ENCODE peak calls at places on chromosomes 1 and 21, in five cellular contexts. One of them, this sample, is unnamed.
A peak's percentile ranks its signal among the peaks of the same experiment; 100 is the strongest.

GRCh38 chr1:231187556-231187955 is 25.7 kb downstream of the TRIM67 start:
- DNase-seq in osteoblast: no peak
- DNase-seq in fibroblast of villous mesenchyme: no peak
- DNase-seq in astrocyte of the spinal cord: no peak
- DNase-seq in lower lobe of right lung: no peak
- DNase-seq in this sample: no peak

GRCh38 chr1:8873506-8874229 is 4.8 kb downstream of the ENO1 start:
- DNase-seq in osteoblast: peak; percentile 96
- DNase-seq in astrocyte of the spinal cord: peak; percentile 99
- DNase-seq in fibroblast of villous mesenchyme: peak; percentile 97
- DNase-seq in lower lobe of right lung: peak; percentile 86
- DNase-seq in this sample: peak; percentile 97

GRCh38 chr21:35818597-35818996 is 241.7 kb downstream of the SETD4 start:
- DNase-seq in fibroblast of villous mesenchyme: no peak
- DNase-seq in lower lobe of right lung: no peak
- DNase-seq in osteoblast: no peak
- DNase-seq in astrocyte of the spinal cord: no peak
- DNase-seq in this sample: no peak

GRCh38 chr1:153773004-153773921 is 1.9 kb upstream of the SLC27A3 start:
- DNase-seq in fibroblast of villous mesenchyme: no peak
- DNase-seq in lower lobe of right lung: no peak
- DNase-seq in osteoblast: peak; percentile 68
- DNase-seq in astrocyte of the spinal cord: no peak
- DNase-seq in this sample: no peak

GRCh38 chr1:192524223-192524622 is 51.4 kb upstream of the RGS1 start:
- DNase-seq in astrocyte of the spinal cord: peak; percentile 59
- DNase-seq in osteoblast: no peak
- DNase-seq in lower lobe of right lung: no peak
- DNase-seq in fibroblast of villous mesenchyme: no peak
- DNase-seq in this sample: peak; percentile 39

GRCh38 chr1:1292851-1293250 is 12.6 kb downstream of the SCNN1D start:
- DNase-seq in osteoblast: no peak
- DNase-seq in astrocyte of the spinal cord: no peak
- DNase-seq in fibroblast of villous mesenchyme: no peak
- DNase-seq in lower lobe of right lung: no peak
- DNase-seq in this sample: no peak

GRCh38 chr21:41254090-41254700 is 62.4 kb upstream of the FAM3B start:
- DNase-seq in astrocyte of the spinal cord: no peak
- DNase-seq in osteoblast: no peak
- DNase-seq in lower lobe of right lung: no peak
- DNase-seq in fibroblast of villous mesenchyme: no peak
- DNase-seq in this sample: no peak

GRCh38 chr1:44049839-44050238 is 18.6 kb upstream of the SLC6A9 start:
- DNase-seq in fibroblast of villous mesenchyme: peak; percentile 90
- DNase-seq in osteoblast: peak; percentile 86
- DNase-seq in astrocyte of the spinal cord: peak; percentile 95
- DNase-seq in lower lobe of right lung: no peak
- DNase-seq in this sample: peak; percentile 93

GRCh38 chr1:117181630-117182041 is 29.1 kb downstream of the VTCN1 start:
- DNase-seq in fibroblast of villous mesenchyme: no peak
- DNase-seq in osteoblast: no peak
- DNase-seq in lower lobe of right lung: no peak
- DNase-seq in astrocyte of the spinal cord: no peak
- DNase-seq in this sample: no peak

DNA sequence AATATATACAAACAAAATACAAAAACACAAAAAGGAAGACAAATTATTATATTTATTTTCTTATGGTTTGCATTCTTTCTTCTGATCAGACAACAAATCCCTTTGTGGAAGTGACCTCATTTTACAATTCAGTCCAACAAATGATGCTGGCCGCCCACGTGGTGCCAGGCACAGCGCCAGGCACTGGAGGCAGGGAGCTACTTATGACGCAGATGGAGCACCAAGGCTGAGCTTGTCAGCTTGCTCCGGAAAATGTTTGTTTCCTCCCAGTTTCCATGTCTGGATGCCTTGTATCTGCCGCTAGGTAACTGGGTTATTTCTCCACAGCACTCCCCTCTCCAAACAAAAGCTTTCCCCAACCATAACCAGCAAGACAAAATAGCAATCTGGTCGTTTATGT is 30.7 kb upstream of the CD34 start:
- DNase-seq in osteoblast: no peak
- DNase-seq in fibroblast of villous mesenchyme: peak; percentile 66
- DNase-seq in lower lobe of right lung: peak; percentile 60
- DNase-seq in astrocyte of the spinal cord: peak; percentile 67
- DNase-seq in this sample: peak; percentile 65
- H3K4me3 ChIP-seq in osteoblast: no peak overlapping the region
- H3K4me3 ChIP-seq in fibroblast of villous mesenchyme: no peak overlapping the region
- H3K4me3 ChIP-seq in lower lobe of right lung: no peak overlapping the region
- H3K4me3 ChIP-seq in astrocyte of the spinal cord: no peak overlapping the region
- H3K4me3 ChIP-seq in this sample: no peak overlapping the region

GRCh38 chr1:219345953-219346352 is 172.3 kb downstream of the LYPLAL1 start:
- DNase-seq in astrocyte of the spinal cord: no peak
- DNase-seq in osteoblast: no peak
- DNase-seq in lower lobe of right lung: no peak
- DNase-seq in fibroblast of villous mesenchyme: no peak
- DNase-seq in this sample: no peak
- H3K4me3 ChIP-seq in astrocyte of the spinal cord: no peak overlapping the region
- H3K4me3 ChIP-seq in osteoblast: no peak overlapping the region
- H3K4me3 ChIP-seq in lower lobe of right lung: no peak overlapping the region
- H3K4me3 ChIP-seq in fibroblast of villous mesenchyme: no peak overlapping the region
- H3K4me3 ChIP-seq in this sample: no peak overlapping the region

GRCh38 chr1:85559890-85560289 is 20.7 kb upstream of the CCN1 start:
- DNase-seq in osteoblast: no peak
- DNase-seq in fibroblast of villous mesenchyme: no peak
- DNase-seq in lower lobe of right lung: no peak
- DNase-seq in astrocyte of the spinal cord: no peak
- DNase-seq in this sample: no peak

GRCh38 chr1:85560305-85560704 is 20.3 kb upstream of the CCN1 start:
- DNase-seq in fibroblast of villous mesenchyme: no peak
- DNase-seq in osteoblast: no peak
- DNase-seq in lower lobe of right lung: no peak
- DNase-seq in astrocyte of the spinal cord: no peak
- DNase-seq in this sample: no peak

GRCh38 chr1:85566890-85567289 is 13.7 kb upstream of the CCN1 start:
- DNase-seq in lower lobe of right lung: no peak
- DNase-seq in fibroblast of villous mesenchyme: no peak
- DNase-seq in osteoblast: no peak
- DNase-seq in astrocyte of the spinal cord: no peak
- DNase-seq in this sample: no peak

GRCh38 chr1:85568660-85569059 is 11.9 kb upstream of the CCN1 start:
- DNase-seq in fibroblast of villous mesenchyme: no peak
- DNase-seq in astrocyte of the spinal cord: no peak
- DNase-seq in osteoblast: no peak
- DNase-seq in lower lobe of right lung: no peak
- DNase-seq in this sample: no peak

GRCh38 chr1:85563139-85563538 is 17.4 kb upstream of the CCN1 start:
- DNase-seq in osteoblast: no peak
- DNase-seq in astrocyte of the spinal cord: no peak
- DNase-seq in lower lobe of right lung: no peak
- DNase-seq in fibroblast of villous mesenchyme: peak; percentile 73
- DNase-seq in this sample: no peak
- H3K4me3 ChIP-seq in osteoblast: no peak overlapping the region
- H3K4me3 ChIP-seq in astrocyte of the spinal cord: no peak overlapping the region
- H3K4me3 ChIP-seq in lower lobe of right lung: no peak overlapping the region
- H3K4me3 ChIP-seq in fibroblast of villous mesenchyme: no peak overlapping the region
- H3K4me3 ChIP-seq in this sample: no peak overlapping the region

DNA sequence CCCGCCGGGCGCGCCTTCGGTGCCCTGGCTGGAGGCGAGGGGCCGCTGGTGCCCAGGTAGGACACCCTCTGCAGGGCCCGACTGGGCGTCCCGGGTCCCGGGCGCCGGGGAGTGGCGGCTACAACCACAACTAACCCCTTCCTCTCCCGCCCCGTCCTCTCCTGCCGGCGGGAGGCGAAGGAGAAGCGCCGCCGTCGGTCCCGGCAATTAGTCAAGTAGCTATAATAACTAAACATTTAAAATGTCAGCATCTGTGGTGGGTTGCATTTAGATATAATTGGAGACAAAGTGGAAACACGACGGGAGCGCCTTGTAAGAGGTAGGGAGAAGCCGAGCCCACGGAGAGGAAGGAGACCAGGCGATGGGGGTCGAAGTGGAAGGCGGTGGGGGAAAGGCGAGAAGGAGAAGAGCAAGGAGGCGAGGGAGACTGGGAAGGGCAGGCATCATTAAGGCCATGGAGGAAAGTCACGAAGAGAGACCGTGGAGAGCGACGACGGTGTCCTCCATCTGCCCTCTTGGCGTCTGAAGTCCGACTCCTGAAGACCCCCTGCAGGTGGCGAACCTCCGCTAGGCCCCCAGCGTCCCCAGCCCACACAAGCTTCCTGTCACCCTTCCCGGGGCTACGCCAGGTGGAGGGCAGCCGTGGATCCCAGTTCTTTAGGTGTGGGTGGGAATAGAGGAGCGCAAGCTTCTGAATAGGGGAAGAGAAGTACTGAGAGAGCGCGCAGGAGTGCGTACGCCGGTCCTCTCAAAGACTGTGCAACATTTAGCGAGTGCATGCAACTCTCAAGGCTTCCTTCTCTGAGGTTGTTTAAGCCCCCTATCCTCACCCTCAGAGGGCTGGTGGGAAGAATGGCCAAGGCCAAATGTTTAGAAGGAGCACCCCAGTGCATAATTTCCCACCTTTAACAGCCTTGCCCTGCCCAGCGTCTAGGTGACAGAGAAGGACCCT is 1.6 kb downstream of the CNIH3 start:
- DNase-seq in lower lobe of right lung: no peak
- DNase-seq in fibroblast of villous mesenchyme: no peak
- DNase-seq in astrocyte of the spinal cord: no peak
- DNase-seq in osteoblast: no peak
- DNase-seq in this sample: no peak
- H3K4me3 ChIP-seq in lower lobe of right lung: peak overlapping the region; percentile 54
- H3K4me3 ChIP-seq in fibroblast of villous mesenchyme: peak overlapping the region; percentile 72
- H3K4me3 ChIP-seq in astrocyte of the spinal cord: peak overlapping the region; percentile 78
- H3K4me3 ChIP-seq in osteoblast: peak overlapping the region; percentile 71
- H3K4me3 ChIP-seq in this sample: peak overlapping the region; percentile 74

GRCh38 chr1:217088521-217089221 is 365.4 kb upstream of the ESRRG start:
- DNase-seq in fibroblast of villous mesenchyme: peak; percentile 2
- DNase-seq in osteoblast: no peak
- DNase-seq in lower lobe of right lung: no peak
- DNase-seq in astrocyte of the spinal cord: peak; percentile 2
- DNase-seq in this sample: peak; percentile 2
- H3K4me3 ChIP-seq in fibroblast of villous mesenchyme: no peak overlapping the region
- H3K4me3 ChIP-seq in osteoblast: no peak overlapping the region
- H3K4me3 ChIP-seq in lower lobe of right lung: peak overlapping the region; percentile 50
- H3K4me3 ChIP-seq in astrocyte of the spinal cord: peak overlapping the region; percentile 52
- H3K4me3 ChIP-seq in this sample: no peak overlapping the region

DNA sequence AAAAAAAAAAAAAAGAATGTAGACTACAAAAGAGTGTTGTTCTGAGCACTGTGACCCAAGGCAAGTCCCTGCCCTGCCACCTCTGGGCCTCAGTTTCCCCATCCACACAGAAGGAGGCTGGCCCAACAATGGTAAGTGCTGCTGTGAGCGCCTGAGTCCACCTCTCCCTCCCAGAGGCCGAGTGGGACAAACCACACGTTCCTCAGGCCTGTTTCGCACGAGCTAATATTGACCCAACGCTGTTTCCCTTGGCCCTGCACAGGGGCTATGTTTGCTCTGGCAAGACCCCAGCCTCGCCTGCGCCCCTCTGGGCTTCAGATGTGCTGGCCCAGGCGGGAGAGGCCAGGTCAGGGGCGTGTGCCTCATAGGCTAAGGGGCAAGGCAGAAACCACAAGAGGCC is 12.6 kb upstream of the LAPTM5 start:
- DNase-seq in lower lobe of right lung: no peak
- DNase-seq in fibroblast of villous mesenchyme: no peak
- DNase-seq in astrocyte of the spinal cord: no peak
- DNase-seq in osteoblast: peak; percentile 49
- DNase-seq in this sample: no peak
- H3K4me3 ChIP-seq in lower lobe of right lung: no peak overlapping the region
- H3K4me3 ChIP-seq in fibroblast of villous mesenchyme: no peak overlapping the region
- H3K4me3 ChIP-seq in astrocyte of the spinal cord: no peak overlapping the region
- H3K4me3 ChIP-seq in osteoblast: no peak overlapping the region
- H3K4me3 ChIP-seq in this sample: no peak overlapping the region

GRCh38 chr1:54744696-54745095 is 19.6 kb downstream of the PARS2 start:
- DNase-seq in astrocyte of the spinal cord: no peak
- DNase-seq in lower lobe of right lung: no peak
- DNase-seq in fibroblast of villous mesenchyme: no peak
- DNase-seq in osteoblast: peak; percentile 9
- DNase-seq in this sample: no peak

GRCh38 chr1:54742262-54742661 is 22.1 kb downstream of the PARS2 start:
- DNase-seq in astrocyte of the spinal cord: peak; percentile 47
- DNase-seq in osteoblast: peak; percentile 5
- DNase-seq in fibroblast of villous mesenchyme: peak; percentile 6
- DNase-seq in lower lobe of right lung: no peak
- DNase-seq in this sample: peak; percentile 27

GRCh38 chr1:54743827-54744226 is 20.5 kb downstream of the PARS2 start:
- DNase-seq in lower lobe of right lung: no peak
- DNase-seq in fibroblast of villous mesenchyme: no peak
- DNase-seq in astrocyte of the spinal cord: no peak
- DNase-seq in osteoblast: peak; percentile 32
- DNase-seq in this sample: no peak

GRCh38 chr1:54743416-54743815 is 20.9 kb downstream of the PARS2 start:
- DNase-seq in astrocyte of the spinal cord: no peak
- DNase-seq in fibroblast of villous mesenchyme: peak; percentile 5
- DNase-seq in lower lobe of right lung: no peak
- DNase-seq in osteoblast: peak; percentile 47
- DNase-seq in this sample: no peak

DNA sequence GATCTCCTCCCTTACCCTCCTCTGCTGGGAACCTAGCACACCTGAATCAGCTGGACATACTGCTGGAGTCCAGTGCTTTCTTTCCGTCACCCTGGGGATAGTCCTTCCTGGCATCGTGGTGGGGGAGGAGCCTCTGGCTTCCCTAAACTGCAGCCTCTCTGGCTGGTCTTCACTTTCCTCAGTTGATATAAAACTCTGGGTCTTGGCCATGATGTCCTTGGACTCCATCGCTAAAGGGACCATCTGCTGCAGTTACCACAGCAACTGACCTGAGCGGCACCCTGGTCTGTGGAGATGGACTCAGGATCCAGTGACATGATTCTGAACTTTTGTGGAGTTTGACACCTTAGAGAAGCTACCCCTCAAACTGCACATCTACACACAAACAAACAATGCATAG is 22.8 kb downstream of the PARS2 start:
- DNase-seq in fibroblast of villous mesenchyme: no peak
- DNase-seq in astrocyte of the spinal cord: no peak
- DNase-seq in osteoblast: no peak
- DNase-seq in lower lobe of right lung: no peak
- DNase-seq in this sample: no peak
- H3K4me3 ChIP-seq in fibroblast of villous mesenchyme: no peak overlapping the region
- H3K4me3 ChIP-seq in astrocyte of the spinal cord: no peak overlapping the region
- H3K4me3 ChIP-seq in osteoblast: no peak overlapping the region
- H3K4me3 ChIP-seq in lower lobe of right lung: no peak overlapping the region
- H3K4me3 ChIP-seq in this sample: no peak overlapping the region

GRCh38 chr1:31476891-31477846 is 64.2 kb downstream of the SERINC2 start:
- DNase-seq in lower lobe of right lung: no peak
- DNase-seq in fibroblast of villous mesenchyme: no peak
- DNase-seq in astrocyte of the spinal cord: no peak
- DNase-seq in osteoblast: no peak
- DNase-seq in this sample: no peak
- H3K4me3 ChIP-seq in lower lobe of right lung: no peak overlapping the region
- H3K4me3 ChIP-seq in fibroblast of villous mesenchyme: no peak overlapping the region
- H3K4me3 ChIP-seq in astrocyte of the spinal cord: no peak overlapping the region
- H3K4me3 ChIP-seq in osteoblast: no peak overlapping the region
- H3K4me3 ChIP-seq in this sample: no peak overlapping the region

GRCh38 chr1:2528966-2529750 is 905 bp downstream of the HES5 start:
- DNase-seq in lower lobe of right lung: no peak
- DNase-seq in osteoblast: peak; percentile 95
- DNase-seq in fibroblast of villous mesenchyme: no peak
- DNase-seq in astrocyte of the spinal cord: peak; percentile 31
- DNase-seq in this sample: no peak
- H3K4me3 ChIP-seq in lower lobe of right lung: peak overlapping the region; percentile 51
- H3K4me3 ChIP-seq in osteoblast: no peak overlapping the region
- H3K4me3 ChIP-seq in fibroblast of villous mesenchyme: no peak overlapping the region
- H3K4me3 ChIP-seq in astrocyte of the spinal cord: no peak overlapping the region
- H3K4me3 ChIP-seq in this sample: no peak overlapping the region

GRCh38 chr1:181106022-181106312 is 17.5 kb downstream of the IER5 start:
- DNase-seq in osteoblast: no peak
- DNase-seq in fibroblast of villous mesenchyme: no peak
- DNase-seq in lower lobe of right lung: no peak
- DNase-seq in astrocyte of the spinal cord: no peak
- DNase-seq in this sample: no peak
- H3K4me3 ChIP-seq in osteoblast: peak overlapping the region; percentile 64
- H3K4me3 ChIP-seq in fibroblast of villous mesenchyme: no peak overlapping the region
- H3K4me3 ChIP-seq in lower lobe of right lung: peak overlapping the region; percentile 72
- H3K4me3 ChIP-seq in astrocyte of the spinal cord: no peak overlapping the region
- H3K4me3 ChIP-seq in this sample: no peak overlapping the region

This sample was measured in AG10803.